ENCODE peak calls at places on chromosomes 3 and 15, in four cellular contexts. A is stimulated activated CD4-positive, alpha-beta T cell treated with anti-CD3 and anti-CD28 coated beads, TNF-alpha, amount 100 ng/mL, for 1 hour; I is Caki2; T is EH. E is an unnamed sample.

GRCh38 chr3:27311400-27311799 is 57.8 kb downstream of the NEK10 start:
- DNase-seq in T (peak), I (peak), A (no peak), E (peak)

GRCh38 chr15:34984884-34985630 is 3.0 kb downstream of the ZNF770 start:
- DNase-seq in T (peak), A (no peak), I (peak), E (no peak)

GRCh38 chr3:176867681-176868663 is 329.3 kb downstream of the TBL1XR1 start:
- DNase-seq in A (no peak), I (no peak), T (no peak), E (no peak)

GRCh38 chr3:94967196-94967595 is 904.3 kb downstream of the NSUN3 start:
- DNase-seq in A (no peak), T (no peak), I (no peak), E (no peak)

GRCh38 chr3:115989927-115990326 is 366.6 kb downstream of the GAP43 start:
- DNase-seq in T (peak), I (no peak), A (no peak), E (peak)

GRCh38 chr3:70620956-70621355 is 308.5 kb upstream of the MDFIC2 start:
- DNase-seq in T (no peak), A (no peak), I (no peak), E (no peak)

GRCh38 chr3:115285001-115285400 is 137.9 kb upstream of the ZBTB20 start:
- DNase-seq in T (no peak), I (peak), A (no peak), E (no peak)

GRCh38 chr3:174275336-174275735 is 583.8 kb upstream of the NAALADL2 start:
- DNase-seq in T (no peak), I (no peak), A (no peak), E (no peak)

GRCh38 chr3:131216801-131217200 is 164.8 kb upstream of the NUDT16 start:
- DNase-seq in T (peak), I (peak), A (no peak), E (peak)

GRCh38 chr3:171175840-171176239 is 149.3 kb upstream of the SLC2A2 start:
- DNase-seq in T (peak), A (no peak), I (no peak), E (peak)

E was measured in HCEC 1CT.